ENCODE peak calls at places on chromosomes 3 and 15, in seven cellular contexts. H, E, L, Y, C, R and T are unnamed samples. For H3K27me3, the result is how much of the 10 kb centered on the place peaks cover.

GRCh38 chr15:51227967-51228783 is 110.2 kb downstream of the CYP19A1 start:
- DNase-seq in H (peak), E (peak), L (peak), Y (peak), C (no peak), R (peak), T (no peak)

GRCh38 chr3:136068708-136069107 is 103.2 kb downstream of the PPP2R3A start:
- DNase-seq in H (no peak), E (no peak), L (no peak), Y (no peak), C (no peak), R (no peak), T (no peak)

GRCh38 chr3:114079761-114080160 is 23.2 kb downstream of the QTRT2 start:
- DNase-seq in H (no peak), E (no peak), L (no peak), Y (no peak), C (no peak), R (no peak), T (no peak)

GRCh38 chr3:120177907-120178306 is 83.7 kb upstream of the GSK3B start:
- DNase-seq in H (no peak), E (no peak), L (no peak), Y (peak), C (no peak), R (peak), T (no peak)

GRCh38 chr3:66858656-66859381 is 139.3 kb upstream of the KBTBD8 start:
- DNase-seq in H (peak), E (no peak), L (no peak), Y (peak), C (no peak), R (peak), T (no peak)

GRCh38 chr15:94840794-94841587 is 609.6 kb downstream of the MCTP2 start:
- DNase-seq in H (no peak), E (no peak), L (no peak), Y (peak), C (no peak), R (no peak), T (no peak)

GRCh38 chr3:3209714-3210113 is 30.2 kb upstream of the CRBN start:
- DNase-seq in H (no peak), E (no peak), L (no peak), Y (peak), C (peak), R (no peak), T (no peak)

GRCh38 chr3:27666708-27667107 is 55.4 kb downstream of the EOMES start:
- DNase-seq in H (no peak), E (peak), L (no peak), Y (peak), C (no peak), R (peak), T (peak)

GRCh38 chr3:147572970-147573340 is 163.8 kb downstream of the ZIC1 start:
- DNase-seq in H (no peak), E (no peak), L (no peak), Y (no peak), C (no peak), R (no peak), T (no peak)

GRCh38 chr15:30933293-30933692 is 29.6 kb downstream of the FAN1 start:
- DNase-seq in H (no peak), E (no peak), L (no peak), Y (no peak), C (no peak), R (no peak), T (no peak)

GRCh38 chr3:95715137-95715536 is 1099.3 kb upstream of the EPHA6 start:
- DNase-seq in H (no peak), E (no peak), L (no peak), Y (peak), C (no peak), R (no peak), T (no peak)

GRCh38 chr3:168216851-168217250 is 121.1 kb upstream of the GOLIM4 start:
- DNase-seq in H (no peak), E (no peak), L (no peak), Y (no peak), C (no peak), R (no peak), T (no peak)

GRCh38 chr15:77702211-77702957 is 69.7 kb upstream of the LINGO1 start:
- DNase-seq in H (peak), E (peak), L (no peak), Y (peak), C (no peak), R (peak), T (no peak)

GRCh38 chr3:101333883-101334282 is 13.5 kb upstream of the IMPG2 start:
- DNase-seq in H (no peak), E (no peak), L (no peak), Y (no peak), C (no peak), R (peak), T (no peak)

GRCh38 chr3:169365993-169366915 is 297.3 kb downstream of the MECOM start:
- DNase-seq in H (no peak), E (no peak), L (no peak), Y (no peak), C (no peak), R (no peak), T (no peak)

GRCh38 chr3:32405155-32405554 is 13.5 kb downstream of the CMTM7 start:
- DNase-seq in H (no peak), E (no peak), L (no peak), Y (no peak), C (no peak), R (no peak), T (no peak)

GRCh38 chr3:122533931-122534334 is 19.2 kb upstream of the KPNA1 start:
- DNase-seq in H (peak), E (no peak), L (peak), Y (no peak), C (peak), R (peak), T (no peak)

GRCh38 chr3:72334681-72335457 is 513.4 kb downstream of the SHQ1 start:
- DNase-seq in H (no peak), E (no peak), L (no peak), Y (no peak), C (no peak), R (peak), T (no peak)

GRCh38 chr3:39267631-39268553 is 11.9 kb downstream of the CX3CR1 start:
- DNase-seq in H (no peak), E (no peak), L (no peak), Y (no peak), C (no peak), R (no peak), T (no peak)

GRCh38 chr15:33975023-33975565 is 6.8 kb downstream of the CHRM5 start:
- DNase-seq in H (no peak), E (no peak), L (no peak), Y (no peak), C (no peak), R (no peak), T (no peak)

GRCh38 chr3:101501783-101502182 is 11.2 kb downstream of the SENP7 start:
- DNase-seq in H (no peak), E (no peak), L (no peak), Y (no peak), C (no peak), R (no peak), T (no peak)

GRCh38 chr3:113468536-113468935 is 27.2 kb upstream of the CFAP44 start:
- DNase-seq in H (no peak), E (no peak), L (no peak), Y (no peak), C (no peak), R (no peak), T (no peak)

GRCh38 chr15:25545889-25546288 is 107.1 kb upstream of the UBE3A start:
- DNase-seq in H (no peak), E (no peak), L (no peak), Y (no peak), C (no peak), R (no peak), T (no peak)

GRCh38 chr3:106247902-106248684 is 379.3 kb upstream of the CBLB start:
- DNase-seq in H (no peak), E (no peak), L (no peak), Y (no peak), C (no peak), R (no peak), T (no peak)

GRCh38 chr3:28575100-28575747 is 226.6 kb upstream of the AZI2 start:
- DNase-seq in H (no peak), E (peak), L (no peak), Y (peak), C (no peak), R (peak), T (no peak)

GRCh38 chr3:10471337-10471721 is 34.1 kb downstream of the ATP2B2 start:
- DNase-seq in H (no peak), E (no peak), L (no peak), Y (peak), C (no peak), R (no peak), T (no peak)

GRCh38 chr3:107045791-107046190 is 331.4 kb upstream of the CCDC54 start:
- DNase-seq in H (no peak), E (no peak), L (no peak), Y (no peak), C (no peak), R (no peak), T (no peak)

GRCh38 chr3:120025520-120025919 is 68.7 kb downstream of the GSK3B start:
- DNase-seq in H (no peak), E (no peak), L (no peak), Y (no peak), C (no peak), R (no peak), T (no peak)

GRCh38 chr3:141279074-141279945 is 47.7 kb downstream of the PXYLP1 start:
- DNase-seq in H (peak), E (no peak), L (no peak), Y (peak), C (peak), R (no peak), T (no peak)

GRCh38 chr15:81133782-81134461 is at the start of gene CFAP161:
- DNase-seq in H (peak), E (peak), L (no peak), Y (peak), C (peak), R (peak), T (peak)

GRCh38 chr3:105899528-105899927 is 30.7 kb upstream of the CBLB start:
- DNase-seq in H (no peak), E (no peak), L (no peak), Y (no peak), C (no peak), R (no peak), T (no peak)

GRCh38 chr3:103181175-103181574 is 746.4 kb downstream of the ZPLD1 start:
- DNase-seq in H (no peak), E (no peak), L (no peak), Y (no peak), C (no peak), R (no peak), T (no peak)

GRCh38 chr3:38640661-38641441 is 8.6 kb downstream of the SCN5A start:
- DNase-seq in H (no peak), E (no peak), L (no peak), Y (peak), C (no peak), R (peak), T (no peak)

GRCh38 chr3:45055411-45056143 is 29.5 kb downstream of the CLEC3B start:
- DNase-seq in H (peak), E (no peak), L (no peak), Y (peak), C (no peak), R (peak), T (no peak)

GRCh38 chr3:189947948-189948723 is 172.6 kb downstream of the P3H2 start:
- DNase-seq in H (no peak), E (no peak), L (peak), Y (peak), C (no peak), R (peak), T (no peak)

GRCh38 chr15:66923438-66923881 is 141.9 kb upstream of the SMAD3 start:
- DNase-seq in H (peak), E (no peak), L (no peak), Y (peak), C (no peak), R (peak), T (no peak)

GRCh38 chr15:71142780-71143179 is 27.5 kb downstream of the THSD4 start:
- DNase-seq in H (no peak), E (no peak), L (no peak), Y (no peak), C (no peak), R (no peak), T (no peak)

GRCh38 chr3:112672716-112673506 is 32.0 kb upstream of the CCDC80 start:
- DNase-seq in H (no peak), E (no peak), L (no peak), Y (no peak), C (no peak), R (no peak), T (no peak)

GRCh38 chr3:62201438-62202035 is 171.8 kb downstream of the FEZF2 start:
- DNase-seq in H (peak), E (no peak), L (no peak), Y (peak), C (no peak), R (no peak), T (no peak)

GRCh38 chr15:79172801-79173460 is 82.4 kb upstream of the RASGRF1 start:
- DNase-seq in H (no peak), E (no peak), L (no peak), Y (no peak), C (no peak), R (peak), T (no peak)
- TF ChIP-seq CTCF in H (no peak), E (no peak), L (no peak), Y (no peak), C (no peak), R (no peak), T (no peak)

DNA sequence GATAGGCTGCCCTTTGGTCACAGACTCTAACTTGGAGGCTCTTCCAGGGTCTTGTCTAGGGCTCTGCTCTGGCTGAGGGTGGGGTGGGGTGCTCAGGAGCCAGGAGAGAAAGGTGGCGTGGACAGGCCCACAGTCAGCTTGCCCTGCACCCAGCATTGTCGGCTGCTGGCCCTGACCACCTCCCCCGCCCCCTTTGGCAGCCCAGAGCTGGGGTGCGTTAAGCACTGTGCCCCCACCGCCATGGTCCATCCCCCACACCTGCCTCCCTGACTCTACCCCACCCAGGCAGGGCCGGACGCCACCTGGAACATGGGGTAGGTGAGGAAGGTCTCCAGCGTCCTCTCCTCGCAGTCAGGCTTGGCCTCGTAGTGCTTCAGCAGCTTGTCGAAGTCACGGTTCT is 58.8 kb downstream of the RASGRF1 start:
- DNase-seq in H (no peak), E (no peak), L (no peak), Y (no peak), C (no peak), R (no peak), T (no peak)
- H3K27me3 ChIP-seq in H (half or more), E (under half), L (under half), Y (under half), C (under half), R (under half), T (under half)

GRCh38 chr3:42025388-42026138 is 63.7 kb upstream of the ULK4 start:
- DNase-seq in H (peak), E (peak), L (no peak), Y (peak), C (peak), R (peak), T (peak)
- H3K27ac ChIP-seq in H (peak), E (peak), L (peak), Y (peak), C (peak), R (peak), T (peak)

GRCh38 chr15:39502048-39502447 is 78.8 kb upstream of the THBS1 start:
- DNase-seq in H (no peak), E (no peak), L (no peak), Y (no peak), C (no peak), R (no peak), T (no peak)

GRCh38 chr15:39501366-39501765 is 79.5 kb upstream of the THBS1 start:
- DNase-seq in H (no peak), E (no peak), L (no peak), Y (no peak), C (no peak), R (no peak), T (no peak)

GRCh38 chr15:39504812-39505211 is 76.1 kb upstream of the THBS1 start:
- DNase-seq in H (no peak), E (no peak), L (no peak), Y (no peak), C (no peak), R (no peak), T (no peak)

GRCh38 chr15:39502616-39503195 is 78.2 kb upstream of the THBS1 start:
- DNase-seq in H (no peak), E (no peak), L (no peak), Y (no peak), C (no peak), R (no peak), T (no peak)

DNA sequence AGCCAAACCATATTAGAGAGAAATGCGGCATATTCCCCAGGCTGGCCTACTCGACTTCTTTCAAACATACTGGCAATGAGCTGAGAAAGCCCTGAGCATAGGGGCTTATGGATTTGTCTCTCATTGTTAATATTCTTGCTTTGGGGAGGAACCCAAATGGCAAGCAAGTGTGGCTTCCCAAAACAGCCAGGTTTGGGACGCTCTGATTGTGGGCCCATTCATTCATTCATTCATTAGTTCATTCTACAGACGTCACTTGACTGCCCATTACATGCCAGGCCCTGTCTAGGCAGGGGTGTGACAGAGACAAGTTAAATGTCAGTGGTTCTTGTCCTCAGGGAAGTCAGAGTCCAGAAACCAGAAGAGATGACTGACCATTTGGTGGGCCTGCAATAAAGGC is 77.4 kb upstream of the THBS1 start:
- DNase-seq in H (no peak), E (no peak), L (no peak), Y (no peak), C (no peak), R (no peak), T (no peak)
- TF ChIP-seq CTCF in H (no peak), E (no peak), L (no peak), Y (no peak), C (no peak), R (no peak), T (no peak)

DNA sequence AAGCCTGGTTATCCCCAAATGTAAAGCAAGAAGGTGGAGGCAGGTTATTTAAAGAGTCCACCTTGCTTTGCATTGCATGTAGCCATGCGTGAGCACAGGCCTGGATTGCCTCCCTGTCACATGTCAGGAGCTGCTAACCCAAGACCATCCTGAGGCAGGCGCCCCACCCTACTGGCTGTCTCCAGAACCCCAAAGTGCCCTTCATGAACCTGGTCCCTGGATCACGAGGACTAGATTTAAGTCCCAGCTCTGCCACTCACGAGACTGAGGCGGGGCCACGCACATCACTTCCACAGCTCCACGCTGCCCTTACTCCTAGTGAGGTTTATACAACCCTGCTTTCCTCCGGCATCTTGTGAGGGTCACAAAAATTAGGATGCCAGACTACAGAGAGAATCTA is 17.6 kb downstream of the MRPL46 start:
- DNase-seq in H (no peak), E (no peak), L (no peak), Y (no peak), C (no peak), R (no peak), T (peak)
- H3K27me3 ChIP-seq in H (under half), E (under half), L (under half), Y (under half), C (under half), R (half or more), T (under half)